ENCODE peak calls at places on chromosomes 5 and 9, in five cellular contexts. J is stimulated activated CD4-positive, alpha-beta T cell treated with anti-CD3 and anti-CD28 coated beads, Interleukin-4, amount 100 ng/mL, for 24 hours; U is NCI-H1694 treated with DMSO at 0.1 percent for 48 hours; Z is neural crest cell; Y is A549. R is an unnamed sample.

GRCh38 chr5:69217154-69217731 is 17.4 kb upstream of the CDK7 start:
- DNase-seq in J (no peak), U (peak), Z (no peak), Y (no peak), R (no peak)

GRCh38 chr5:174453690-174454089 is 270.7 kb upstream of the MSX2 start:
- DNase-seq in J (no peak), U (no peak), Z (no peak), Y (no peak), R (no peak)

GRCh38 chr5:132024789-132025402 is 13.4 kb upstream of the ACSL6 start:
- DNase-seq in J (no peak), U (no peak), Z (no peak), Y (no peak), R (no peak)

GRCh38 chr9:133253268-133253667 is 21.7 kb downstream of the ABO start:
- DNase-seq in J (no peak), U (no peak), Z (no peak), Y (no peak), R (no peak)

GRCh38 chr5:57175586-57175985 is 1.7 kb downstream of the GPBP1 start:
- DNase-seq in J (peak), U (no peak), Z (no peak), Y (no peak), R (no peak)

GRCh38 chr5:90434116-90434714 is 24.7 kb upstream of the CETN3 start:
- DNase-seq in J (peak), U (peak), Z (peak), Y (peak), R (no peak)

GRCh38 chr9:87034891-87035290 is 87.6 kb upstream of the GAS1 start:
- DNase-seq in J (no peak), U (no peak), Z (no peak), Y (no peak), R (no peak)

GRCh38 chr5:55402199-55402598 is 94.4 kb downstream of the MTREX start:
- DNase-seq in J (no peak), U (no peak), Z (no peak), Y (peak), R (no peak)

GRCh38 chr9:81690251-81690851 is 1.0 kb upstream of the TLE1 start:
- DNase-seq in J (no peak), U (no peak), Z (peak), Y (peak), R (peak)

GRCh38 chr5:175895701-175896102 is 24.3 kb downstream of the CPLX2 start:
- DNase-seq in J (peak), U (no peak), Z (no peak), Y (no peak), R (no peak)

GRCh38 chr5:54571462-54571861 is 53.9 kb downstream of the SNX18 start:
- DNase-seq in J (no peak), U (no peak), Z (no peak), Y (no peak), R (no peak)

GRCh38 chr5:94285984-94286383 is 332.4 kb downstream of the KIAA0825 start:
- DNase-seq in J (no peak), U (no peak), Z (no peak), Y (no peak), R (no peak)

GRCh38 chr9:36450110-36450732 is 50.2 kb upstream of the RNF38 start:
- DNase-seq in J (peak), U (peak), Z (no peak), Y (peak), R (no peak)

GRCh38 chr9:126027566-126027965 is 280.4 kb downstream of the PBX3 start:
- DNase-seq in J (no peak), U (no peak), Z (no peak), Y (no peak), R (no peak)

GRCh38 chr5:56170557-56170956 is 62.6 kb downstream of the ANKRD55 start:
- DNase-seq in J (no peak), U (no peak), Z (no peak), Y (no peak), R (no peak)

GRCh38 chr5:163760498-163760897 is 255.1 kb downstream of the MAT2B start:
- DNase-seq in J (no peak), U (no peak), Z (no peak), Y (no peak), R (no peak)

GRCh38 chr5:135324897-135325650 is 74.0 kb downstream of the MACROH2A1 start:
- DNase-seq in J (no peak), U (no peak), Z (no peak), Y (no peak), R (no peak)

GRCh38 chr5:42426036-42426435 is 2.8 kb downstream of the GHR start:
- DNase-seq in J (no peak), U (no peak), Z (no peak), Y (no peak), R (no peak)